ENCODE peak calls at places on chromosomes 4 and X, in ten cellular contexts. Y, Q, M, H, D, X, P, Z, G and F are unnamed samples. For H3K4me1, the result is how much of the 10 kb centered on the place peaks cover.

GRCh38 chr4:185473247-185473646 is 1.7 kb upstream of the CCDC110 start:
- DNase-seq in P (no peak), G (no peak), Z (no peak), M (no peak), X (no peak), D (no peak), Y (no peak), H (no peak), Q (no peak), F (peak)

GRCh38 chr4:186587416-186588018 is 32.1 kb upstream of the MTNR1A start:
- DNase-seq in M (peak), Z (peak), Q (peak), Y (peak), G (peak), X (peak), H (peak), D (peak), P (no peak), F (peak)

GRCh38 chr4:103996637-103997036 is 276.9 kb upstream of the TACR3 start:
- DNase-seq in X (no peak), G (no peak), Y (no peak), P (no peak), H (no peak), Q (no peak), M (no peak), Z (no peak), D (no peak), F (no peak)

GRCh38 chrX:5595570-5595969 is 633.1 kb downstream of the NLGN4X start:
- DNase-seq in Z (no peak), D (no peak), P (no peak), H (no peak), G (no peak), X (no peak), Q (no peak), Y (no peak), M (no peak), F (no peak)

GRCh38 chr4:40423735-40424134 is 88.6 kb downstream of the CHRNA9 start:
- DNase-seq in D (no peak), Q (no peak), Z (no peak), X (no peak), M (no peak), H (no peak), G (no peak), P (no peak), Y (no peak), F (no peak)

GRCh38 chr4:106277140-106277680 is 38.8 kb downstream of the TBCK start:
- DNase-seq in H (no peak), G (no peak), D (no peak), Q (no peak), Z (no peak), Y (no peak), X (no peak), M (no peak), P (no peak), F (no peak)

GRCh38 chr4:54482529-54482961 is 175.2 kb upstream of the KIT start:
- DNase-seq in M (no peak), Z (no peak), Y (no peak), Q (no peak), P (no peak), G (no peak), H (no peak), D (no peak), X (no peak), F (no peak)

GRCh38 chrX:7480721-7481120 is 332.8 kb upstream of the PUDP start:
- DNase-seq in G (no peak), D (no peak), X (no peak), Y (no peak), P (no peak), Q (no peak), Z (no peak), H (no peak), M (no peak), F (no peak)

GRCh38 chr4:96352051-96352517 is 512.2 kb downstream of the PDHA2 start:
- DNase-seq in H (no peak), D (no peak), Z (no peak), X (no peak), Q (no peak), P (no peak), Y (no peak), M (no peak), G (no peak), F (no peak)

GRCh38 chr4:6404611-6405416 is 67.6 kb downstream of the PPP2R2C start:
- DNase-seq in X (no peak), H (no peak), D (no peak), Z (no peak), Q (no peak), G (no peak), Y (no peak), P (no peak), M (no peak), F (no peak)

GRCh38 chr4:126221262-126221661 is 906.5 kb downstream of the FAT4 start:
- DNase-seq in M (no peak), P (no peak), G (no peak), Q (no peak), Y (no peak), H (no peak), Z (no peak), D (no peak), X (no peak), F (no peak)

GRCh38 chr4:116726523-116726922 is 358.9 kb downstream of the TRAM1L1 start:
- DNase-seq in M (no peak), D (no peak), Y (no peak), X (no peak), P (no peak), Z (no peak), H (no peak), Q (no peak), G (no peak), F (no peak)

GRCh38 chr4:38060829-38061431 is 100.7 kb downstream of the PTTG2 start:
- DNase-seq in Z (no peak), Q (no peak), D (no peak), X (no peak), H (no peak), P (no peak), G (no peak), Y (no peak), M (no peak), F (no peak)

GRCh38 chrX:134186362-134187121 is 50.4 kb upstream of the CCDC160 start:
- DNase-seq in D (no peak), M (no peak), G (no peak), Y (no peak), Z (no peak), P (no peak), X (no peak), H (peak), Q (no peak), F (no peak)

GRCh38 chr4:23932186-23932585 is 42.3 kb upstream of the PPARGC1A start:
- DNase-seq in Q (no peak), H (no peak), D (no peak), X (no peak), Z (no peak), M (no peak), P (no peak), G (no peak), Y (no peak), F (no peak)

GRCh38 chrX:131279617-131280016 is 9.5 kb downstream of the IGSF1 start:
- DNase-seq in P (no peak), H (no peak), Z (no peak), G (no peak), X (no peak), Q (no peak), M (no peak), Y (no peak), D (no peak), F (no peak)

GRCh38 chr4:123158576-123158975 is 236.2 kb upstream of the NUDT6 start:
- DNase-seq in Y (no peak), H (no peak), Q (no peak), P (no peak), Z (no peak), D (no peak), M (no peak), X (no peak), G (no peak), F (no peak)

GRCh38 chrX:38923451-38923969 is 122.3 kb downstream of the MID1IP1 start:
- DNase-seq in H (no peak), X (no peak), Q (no peak), M (no peak), G (no peak), Z (no peak), Y (no peak), D (no peak), P (no peak), F (no peak)

GRCh38 chr4:88799900-88800299 is 102.3 kb upstream of the NAP1L5 start:
- DNase-seq in D (no peak), P (no peak), H (no peak), X (no peak), G (no peak), Q (no peak), Y (no peak), Z (no peak), M (no peak), F (no peak)

GRCh38 chr4:88802138-88802537 is 104.5 kb upstream of the NAP1L5 start:
- DNase-seq in Y (no peak), H (no peak), G (no peak), Z (no peak), X (no peak), M (no peak), D (no peak), P (no peak), Q (no peak), F (no peak)

GRCh38 chr4:88804234-88804633 is 106.6 kb upstream of the NAP1L5 start:
- DNase-seq in Y (no peak), H (no peak), X (no peak), Q (no peak), G (no peak), Z (no peak), P (no peak), M (no peak), D (no peak), F (no peak)

GRCh38 chr4:88802585-88803285 is 105.1 kb upstream of the NAP1L5 start:
- DNase-seq in G (no peak), H (no peak), P (no peak), D (no peak), M (no peak), X (no peak), Z (no peak), Q (no peak), Y (no peak), F (no peak)

GRCh38 chr4:88803600-88804096 is 106.0 kb upstream of the NAP1L5 start:
- DNase-seq in M (peak), Q (no peak), P (no peak), D (no peak), H (no peak), X (no peak), Y (no peak), Z (no peak), G (peak), F (no peak)
- H3K27ac ChIP-seq in M (no peak), Q (peak), P (peak), D (no peak), H (no peak), X (peak), Y (peak), Z (peak), G (peak), F (no peak)

DNA sequence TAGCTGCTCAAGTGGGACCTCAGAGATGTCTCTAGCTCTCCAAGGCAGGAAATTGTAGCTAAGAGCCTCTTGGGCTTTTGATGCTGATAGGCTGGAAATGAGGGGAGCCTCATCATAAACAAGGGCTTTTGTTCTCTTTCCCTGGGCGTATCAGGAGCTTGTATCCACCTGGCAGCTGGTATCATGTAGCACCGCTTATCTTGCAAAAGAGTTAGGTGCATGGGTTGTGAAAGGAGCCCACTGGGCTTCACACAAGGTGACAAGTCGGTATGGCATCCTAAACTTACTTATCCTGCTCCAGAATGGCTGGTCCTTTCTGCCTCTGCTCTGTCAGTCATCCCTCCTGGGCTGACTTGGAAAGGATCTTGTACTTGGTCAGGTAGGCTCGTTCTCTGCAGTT is 565.8 kb downstream of the GRXCR1 start:
- DNase-seq in Y (no peak), Q (no peak), Z (no peak), D (no peak), X (no peak), H (no peak), G (no peak), M (no peak), P (no peak), F (no peak)
- H3K4me1 ChIP-seq in Y (under half), Q (under half), Z (under half), D (under half), X (under half), H (under half), G (under half), M (under half), P (under half), F (under half)

GRCh38 chrX:25013593-25014365 is 2.0 kb downstream of the ARX start:
- DNase-seq in Y (no peak), Z (no peak), H (no peak), P (no peak), M (no peak), X (no peak), D (no peak), Q (no peak), G (no peak), F (no peak)
- H3K4me3 ChIP-seq in Y (no peak), Z (no peak), H (no peak), P (no peak), M (no peak), X (no peak), D (peak), Q (peak), G (peak), F (peak)

DNA sequence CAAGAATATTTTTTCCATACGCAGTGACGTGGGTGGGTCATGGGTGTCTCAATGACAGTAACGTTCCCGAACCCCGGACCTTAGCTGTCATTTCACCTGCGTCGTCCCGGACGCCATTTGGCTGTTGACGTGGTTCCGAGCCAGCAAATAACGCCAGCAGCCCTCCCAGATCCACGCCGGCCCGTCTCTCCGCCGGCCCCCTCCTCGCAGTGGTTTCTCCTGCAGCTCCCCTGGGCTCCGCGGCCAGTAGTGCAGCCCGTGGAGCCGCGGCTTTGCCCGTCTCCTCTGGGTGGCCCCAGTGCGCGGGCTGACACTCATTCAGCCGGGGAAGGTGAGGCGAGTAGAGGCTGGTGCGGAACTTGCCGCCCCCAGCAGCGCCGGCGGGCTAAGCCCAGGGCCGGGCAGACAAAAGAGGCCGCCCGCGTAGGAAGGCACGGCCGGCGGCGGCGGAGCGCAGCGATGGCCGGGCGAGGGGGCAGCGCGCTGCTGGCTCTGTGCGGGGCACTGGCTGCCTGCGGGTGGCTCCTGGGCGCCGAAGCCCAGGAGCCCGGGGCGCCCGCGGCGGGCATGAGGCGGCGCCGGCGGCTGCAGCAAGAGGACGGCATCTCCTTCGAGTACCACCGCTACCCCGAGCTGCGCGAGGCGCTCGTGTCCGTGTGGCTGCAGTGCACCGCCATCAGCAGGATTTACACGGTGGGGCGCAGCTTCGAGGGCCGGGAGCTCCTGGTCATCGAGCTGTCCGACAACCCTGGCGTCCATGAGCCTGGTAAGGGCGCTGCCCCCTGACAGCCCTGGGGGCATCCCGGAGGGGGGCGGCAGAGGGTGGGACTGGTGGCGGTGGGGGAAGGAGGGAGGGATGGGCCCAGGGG is at the start of gene CPE:
- DNase-seq in Z (peak), X (peak), G (peak), M (peak), D (peak), Q (peak), P (peak), H (peak), Y (peak), F (peak)
- H3K27ac ChIP-seq in Z (peak), X (peak), G (peak), M (peak), D (peak), Q (peak), P (peak), H (no peak), Y (peak), F (peak)

GRCh38 chrX:42442745-42443144 is 335.2 kb downstream of the PPP1R2C start:
- DNase-seq in Z (no peak), Q (no peak), H (no peak), Y (no peak), D (no peak), G (no peak), M (no peak), P (no peak), X (no peak), F (no peak)

DNA sequence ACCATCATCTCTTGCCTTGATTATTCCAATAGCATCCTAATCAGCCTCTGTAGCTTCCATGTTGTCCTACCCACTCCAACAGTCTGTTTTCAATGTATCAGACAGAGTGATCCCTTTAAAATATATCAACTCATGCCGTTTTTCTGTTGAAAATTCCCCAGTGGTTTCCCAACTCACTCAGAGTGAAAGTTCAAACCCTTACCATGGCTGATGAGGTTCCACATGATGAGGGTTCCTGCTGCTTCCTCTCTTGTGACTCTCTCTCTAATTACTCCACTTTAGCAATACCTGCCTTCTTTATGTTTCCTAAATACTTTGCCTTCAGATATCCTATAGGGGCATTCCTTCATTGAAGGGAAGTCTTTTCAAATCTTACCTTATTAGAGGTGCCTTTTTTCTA is 334.7 kb downstream of the PPP1R2C start:
- DNase-seq in Y (no peak), H (no peak), D (no peak), Z (no peak), X (no peak), G (no peak), Q (no peak), M (no peak), P (no peak), F (no peak)
- H3K4me1 ChIP-seq in Y (under half), H (under half), D (under half), Z (under half), X (under half), G (under half), Q (under half), M (under half), P (under half), F (under half)

DNA sequence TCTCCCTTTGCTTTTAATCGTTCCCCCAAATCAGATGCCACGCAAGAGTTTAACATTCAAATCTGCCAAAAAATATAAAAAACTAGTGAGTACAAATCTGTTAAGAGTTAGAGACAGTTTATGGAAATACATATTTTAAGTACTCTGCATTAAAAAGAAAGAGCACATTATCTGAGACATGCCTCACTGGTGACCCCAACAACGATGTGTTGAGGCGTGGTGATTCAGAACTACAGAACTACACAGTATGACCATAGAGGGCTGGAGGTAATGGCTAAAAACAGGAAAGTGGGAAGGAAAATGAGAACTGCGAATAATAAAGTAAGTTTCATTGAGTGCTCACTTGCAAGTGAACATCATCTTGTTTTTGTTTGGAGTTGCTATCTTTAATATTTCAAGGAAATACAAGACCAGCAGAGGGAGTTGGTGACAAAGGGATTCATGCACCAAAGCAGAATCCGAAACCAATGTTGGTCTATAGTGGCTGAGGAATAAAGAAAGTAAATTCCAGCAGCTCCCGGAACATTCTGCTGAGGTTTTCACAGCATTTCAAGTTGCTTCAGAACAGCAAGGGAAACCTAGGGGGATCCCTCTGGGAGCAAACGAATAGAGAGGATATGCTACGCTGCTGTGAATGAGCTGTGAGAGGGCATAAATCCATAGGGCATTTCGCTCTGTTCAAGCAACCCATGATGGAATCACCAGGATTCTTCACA is 92.2 kb downstream of the DCHS2 start:
- DNase-seq in P (no peak), Z (no peak), D (no peak), X (no peak), G (no peak), Q (no peak), Y (no peak), M (no peak), H (no peak), F (no peak)
- H3K4me3 ChIP-seq in P (no peak), Z (peak), D (no peak), X (no peak), G (peak), Q (peak), Y (no peak), M (no peak), H (no peak), F (no peak)

GRCh38 chrX:2926664-2927275 is 2.4 kb downstream of the ARSD start:
- DNase-seq in H (no peak), G (no peak), Y (no peak), P (no peak), M (no peak), D (no peak), Z (no peak), X (no peak), Q (no peak), F (no peak)
- H3K27ac ChIP-seq in H (no peak), G (no peak), Y (no peak), P (peak), M (no peak), D (no peak), Z (no peak), X (no peak), Q (no peak), F (no peak)

GRCh38 chr4:17550549-17550948 is 26.4 kb upstream of the LAP3 start:
- DNase-seq in X (no peak), D (no peak), Z (no peak), G (no peak), H (no peak), M (no peak), Y (no peak), Q (no peak), P (no peak), F (no peak)

GRCh38 chr4:17554568-17554967 is 22.4 kb upstream of the LAP3 start:
- DNase-seq in X (no peak), D (no peak), Z (no peak), P (no peak), Y (no peak), H (no peak), G (no peak), M (no peak), Q (no peak), F (no peak)

GRCh38 chr4:17556498-17556897 is 20.5 kb upstream of the LAP3 start:
- DNase-seq in Q (no peak), P (no peak), M (no peak), X (no peak), Z (no peak), Y (no peak), D (no peak), G (no peak), H (no peak), F (no peak)

GRCh38 chr4:17557880-17558279 is 19.1 kb upstream of the LAP3 start:
- DNase-seq in D (no peak), Q (no peak), M (no peak), G (no peak), H (no peak), P (no peak), Y (no peak), X (no peak), Z (no peak), F (no peak)

GRCh38 chr4:17552427-17552826 is 24.6 kb upstream of the LAP3 start:
- DNase-seq in Q (no peak), Y (no peak), D (no peak), X (no peak), G (no peak), H (no peak), Z (no peak), M (no peak), P (no peak), F (no peak)
- H3K4me1 ChIP-seq in Q (under half), Y (under half), D (under half), X (under half), G (under half), H (under half), Z (under half), M (under half), P (under half), F (under half)